ENCODE peak calls at places on chromosomes 5 and 9, in four cellular contexts. U, C, I and J are unnamed samples.

GRCh38 chr5:169945831-169946261 is 34.4 kb downstream of the INSYN2B start:
- DNase-seq in U (peak), C (no peak), I (peak), J (no peak)

GRCh38 chr5:39547548-39548154 is 122.9 kb upstream of the DAB2 start:
- DNase-seq in U (no peak), C (no peak), I (no peak), J (no peak)

GRCh38 chr5:9149988-9150387 is 395.9 kb downstream of the SEMA5A start:
- DNase-seq in U (no peak), C (no peak), I (no peak), J (no peak)

GRCh38 chr9:123611228-123611627 is 255.2 kb downstream of the CRB2 start:
- DNase-seq in U (no peak), C (no peak), I (no peak), J (peak)

GRCh38 chr9:5858833-5859232 is 25.9 kb upstream of the ERMP1 start:
- DNase-seq in U (no peak), C (no peak), I (no peak), J (no peak)

GRCh38 chr5:147869112-147869511 is 9.4 kb upstream of the SCGB3A2 start:
- DNase-seq in U (no peak), C (no peak), I (no peak), J (no peak)

GRCh38 chr5:132487841-132488555 is 2.6 kb downstream of the IRF1 start:
- DNase-seq in U (peak), C (peak), I (no peak), J (no peak)

GRCh38 chr5:84290161-84290560 is 94.5 kb downstream of the EDIL3 start:
- DNase-seq in U (no peak), C (no peak), I (no peak), J (no peak)

GRCh38 chr9:35813434-35814105 is 1.3 kb downstream of the HINT2 start:
- DNase-seq in U (no peak), C (no peak), I (no peak), J (no peak)

GRCh38 chr5:143019614-143020515 is 249.7 kb downstream of the ARHGAP26 start:
- DNase-seq in U (no peak), C (no peak), I (no peak), J (no peak)

GRCh38 chr5:159010611-159011497 is 88.9 kb downstream of the EBF1 start:
- DNase-seq in U (peak), C (no peak), I (no peak), J (no peak)

GRCh38 chr9:131899248-131899882 is 159.5 kb upstream of the RAPGEF1 start:
- DNase-seq in U (no peak), C (no peak), I (no peak), J (no peak)

GRCh38 chr5:32465076-32465475 is 20.5 kb upstream of the ZFR start:
- DNase-seq in U (no peak), C (no peak), I (no peak), J (no peak)
- TF ChIP-seq CTCF in U (no peak), C (no peak), I (no peak), J (no peak)

GRCh38 chr5:53739111-53739510 is 178.7 kb downstream of the NDUFS4 start:
- DNase-seq in U (no peak), C (no peak), I (no peak), J (no peak)

GRCh38 chr5:53733853-53734252 is 173.4 kb downstream of the NDUFS4 start:
- DNase-seq in U (no peak), C (no peak), I (no peak), J (no peak)

DNA sequence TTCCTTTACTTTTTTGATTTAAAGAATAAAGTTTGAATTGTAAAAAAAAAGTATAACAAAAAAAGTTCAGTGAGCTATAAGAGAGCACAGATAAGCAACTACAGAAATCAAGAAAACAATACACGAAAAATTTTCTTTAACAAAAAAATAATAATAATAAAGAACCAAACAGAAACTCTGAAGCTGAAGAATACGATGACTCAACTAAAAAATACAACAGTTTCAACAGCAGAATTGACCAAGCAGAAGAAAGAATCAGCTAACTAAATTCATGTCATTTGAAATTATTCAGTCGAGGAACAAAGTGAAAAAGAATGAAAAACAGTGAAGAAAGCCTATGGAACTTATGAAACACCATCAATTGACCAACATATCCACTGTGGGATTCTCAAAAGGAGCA is 177.7 kb downstream of the NDUFS4 start:
- DNase-seq in U (no peak), C (no peak), I (no peak), J (no peak)
- TF ChIP-seq CTCF in U (no peak), C (no peak), I (no peak), J (no peak)

GRCh38 chr9:87595605-87596004 is 97.9 kb downstream of the DAPK1 start:
- DNase-seq in U (no peak), C (no peak), I (no peak), J (no peak)
- TF ChIP-seq CTCF in U (no peak), C (no peak), I (no peak), J (no peak)

GRCh38 chr5:98844865-98845264 is 71.4 kb downstream of the RGMB start:
- DNase-seq in U (no peak), C (no peak), I (no peak), J (no peak)

GRCh38 chr5:98840946-98841345 is 67.5 kb downstream of the RGMB start:
- DNase-seq in U (no peak), C (no peak), I (no peak), J (no peak)

GRCh38 chr5:98843481-98843880 is 70.0 kb downstream of the RGMB start:
- DNase-seq in U (no peak), C (no peak), I (no peak), J (no peak)

GRCh38 chr5:98836175-98836574 is 62.7 kb downstream of the RGMB start:
- DNase-seq in U (no peak), C (no peak), I (no peak), J (no peak)

DNA sequence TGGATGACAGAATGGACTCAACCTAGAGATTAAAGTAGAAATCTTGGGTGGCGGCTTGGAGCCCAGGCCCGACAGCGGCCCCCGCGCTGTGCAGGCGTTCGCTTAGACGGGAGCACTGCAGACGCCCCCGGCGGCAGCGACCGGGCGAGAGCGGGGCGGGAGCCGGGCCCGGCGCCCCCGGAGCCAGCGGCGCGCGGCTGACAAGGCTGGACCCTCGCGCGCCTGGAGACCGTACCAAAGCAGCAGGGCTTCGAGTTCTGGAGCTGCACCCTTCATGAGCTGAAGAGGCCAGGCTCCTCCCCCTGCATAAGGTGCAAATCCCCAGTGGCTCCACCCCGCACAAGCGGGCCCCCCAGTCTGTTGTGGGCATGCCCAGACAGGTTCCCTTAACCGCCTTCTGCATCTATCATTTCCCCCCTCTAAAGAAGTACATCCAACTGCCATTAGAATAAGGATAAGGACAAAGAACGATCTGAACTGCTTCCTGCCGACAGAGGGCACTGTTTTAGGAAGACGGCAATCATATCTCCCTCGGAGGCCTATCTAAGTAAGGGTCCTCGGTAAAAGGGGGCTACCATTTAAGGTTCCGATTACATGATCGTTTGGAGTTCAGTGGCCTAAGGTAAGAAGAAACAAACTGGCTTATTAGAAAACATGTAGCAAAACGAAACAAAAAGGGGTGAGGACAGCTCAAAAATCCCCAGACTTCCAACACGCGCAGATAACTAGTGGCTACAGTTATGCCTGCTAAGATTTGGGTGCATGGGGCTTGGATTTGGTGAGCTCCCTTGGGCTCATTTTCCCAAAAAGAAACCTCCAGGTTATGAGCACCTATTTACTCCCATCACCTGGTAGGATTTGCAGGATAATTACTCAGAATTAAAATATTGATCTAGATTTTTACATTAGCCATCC is 66.3 kb downstream of the RGMB start:
- DNase-seq in U (no peak), C (no peak), I (no peak), J (no peak)
- TF ChIP-seq CTCF in U (peak), C (peak), I (no peak), J (no peak)

GRCh38 chr9:134554750-134555655 is 86.6 kb upstream of the COL5A1 start:
- DNase-seq in U (no peak), C (peak), I (no peak), J (no peak)
- TF ChIP-seq CTCF in U (no peak), C (no peak), I (no peak), J (no peak)

DNA sequence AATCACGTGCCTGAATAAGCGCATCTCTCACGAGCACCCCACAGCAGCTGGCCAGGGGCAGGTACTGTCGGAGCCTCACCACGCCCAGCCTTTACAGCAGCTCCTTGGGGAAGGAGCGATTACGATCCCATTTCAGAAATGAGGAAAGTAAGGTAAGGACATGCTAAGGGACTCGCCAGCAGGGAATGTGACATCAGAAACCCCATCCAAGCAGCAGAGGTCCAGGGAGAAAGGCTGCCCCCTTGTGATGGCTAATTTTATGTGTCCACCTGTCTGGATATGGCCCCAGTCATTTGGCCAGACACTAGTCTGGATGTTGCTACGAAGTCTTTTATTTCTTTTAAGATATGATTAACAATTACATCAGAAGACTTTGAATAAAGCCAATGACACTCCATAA is 77.3 kb downstream of the UBE2QL1 start:
- DNase-seq in U (no peak), C (no peak), I (no peak), J (no peak)
- TF ChIP-seq CTCF in U (peak), C (no peak), I (no peak), J (no peak)